ENCODE peak calls at places on chromosomes 6 and 20, in four cellular contexts. S is activated effector memory CD4-positive, alpha-beta T cell treated with Interleukin-2 at 50 U/mL for 16 hours; L is GM18507; A is iPS-NIHi11. Z is an unnamed sample.

GRCh38 chr6:160247457-160247883 is 11.2 kb downstream of the SLC22A2 start:
- DNase-seq in S (no peak), L (no peak), A (no peak), Z (no peak)

GRCh38 chr6:168015492-168016175 is 18.2 kb downstream of the KIF25 start:
- DNase-seq in S (no peak), L (no peak), A (no peak), Z (no peak)

GRCh38 chr6:160088069-160088773 is 33.4 kb upstream of the SLC22A1 start:
- DNase-seq in S (no peak), L (no peak), A (peak; percentile 83), Z (peak; percentile 45)

GRCh38 chr6:117677553-117678131 is 2.4 kb downstream of the NUS1 start:
- DNase-seq in S (no peak), L (no peak), A (no peak), Z (peak; percentile 59)

GRCh38 chr20:6420336-6420735 is 297.5 kb upstream of the FERMT1 start:
- DNase-seq in S (no peak), L (no peak), A (no peak), Z (no peak)

GRCh38 chr20:38134427-38135281 is 30.4 kb downstream of the TGM2 start:
- DNase-seq in S (no peak), L (no peak), A (peak; percentile 60), Z (peak; percentile 44)

GRCh38 chr6:11815231-11815630 is 36.6 kb upstream of the ADTRP start:
- DNase-seq in S (no peak), L (no peak), A (no peak), Z (no peak)

GRCh38 chr20:51696304-51697118 is 71.7 kb downstream of the ATP9A start:
- DNase-seq in S (no peak), L (no peak), A (no peak), Z (no peak)

GRCh38 chr6:53494076-53494475 is 50.8 kb downstream of the GCLC start:
- DNase-seq in S (no peak), L (no peak), A (no peak), Z (no peak)

GRCh38 chr20:53262294-53262840 is 290.2 kb downstream of the TSHZ2 start:
- DNase-seq in S (no peak), L (no peak), A (no peak), Z (no peak)

GRCh38 chr6:148915889-148916288 is 169.1 kb downstream of the UST start:
- DNase-seq in S (no peak), L (no peak), A (no peak), Z (no peak)

GRCh38 chr6:130107710-130108109 is 89.3 kb downstream of the L3MBTL3 start:
- DNase-seq in S (no peak), L (no peak), A (no peak), Z (no peak)

GRCh38 chr6:82419859-82420258 is 56.2 kb downstream of the TPBG start:
- DNase-seq in S (no peak), L (no peak), A (no peak), Z (no peak)

GRCh38 chr6:117270121-117270959 is 5.0 kb downstream of the VGLL2 start:
- DNase-seq in S (no peak), L (no peak), A (peak; percentile 44), Z (no peak)

Z was measured in K562.